ENCODE peak calls at places on chromosome 6, in six cellular contexts. G is thoracic aorta; N is omental fat pad; Y is activated T-cell treated with anti-CD3 and anti-CD28 coated beads, Interleukin-2, amount 50 U/mL, for 72 hours; E is neural crest cell; W is stomach. X is an unnamed sample.
A peak's percentile ranks its signal among the peaks of the same experiment; 100 is the strongest.

GRCh38 chr6:166554316-166554715 is 32.2 kb downstream of the RAMACL start:
- DNase-seq in G (no peak), N (no peak), Y (no peak), E (no peak), W (no peak), X (no peak)

GRCh38 chr6:10588562-10589428 is 67.6 kb downstream of the GCNT2 start:
- DNase-seq in G (no peak), N (no peak), Y (no peak), E (no peak), W (no peak), X (no peak)

GRCh38 chr6:33384581-33385020 is 7.0 kb upstream of the KIFC1 start:
- DNase-seq in G (no peak), N (no peak), Y (no peak), E (no peak), W (no peak), X (no peak)

GRCh38 chr6:4274382-4275082 is 139.2 kb upstream of the ECI2 start:
- DNase-seq in G (no peak), N (no peak), Y (no peak), E (no peak), W (no peak), X (no peak)

GRCh38 chr6:84892666-84893065 is 128.3 kb upstream of the TBX18 start:
- DNase-seq in G (no peak), N (no peak), Y (no peak), E (no peak), W (no peak), X (no peak)

GRCh38 chr6:38117281-38117680 is 297.8 kb downstream of the ZFAND3 start:
- DNase-seq in G (no peak), N (no peak), Y (no peak), E (no peak), W (no peak), X (no peak)

GRCh38 chr6:106159531-106159940 is 73.4 kb downstream of the PRDM1 start:
- DNase-seq in G (no peak), N (no peak), Y (no peak), E (no peak), W (no peak), X (no peak)

GRCh38 chr6:149046822-149047246 is 270.7 kb upstream of the TAB2 start:
- DNase-seq in G (no peak), N (no peak), Y (no peak), E (no peak), W (no peak), X (no peak)

GRCh38 chr6:136541395-136541794 is 8.8 kb downstream of the MAP7 start:
- DNase-seq in G (no peak), N (no peak), Y (no peak), E (no peak), W (no peak), X (no peak)

GRCh38 chr6:138971601-138972000 is 16.5 kb downstream of the REPS1 start:
- DNase-seq in G (no peak), N (no peak), Y (no peak), E (no peak), W (no peak), X (no peak)

GRCh38 chr6:149473080-149474052 is 11.4 kb downstream of the ZC3H12D start:
- DNase-seq in G (no peak), N (no peak), Y (no peak), E (no peak), W (peak; percentile 44), X (no peak)

X was measured in smooth muscle cell of the brain vasculature.